ENCODE peak calls at places on chromosomes 12 and 14, in seven cellular contexts. M, Z, P, F, Q, K and B are unnamed samples. For H3K9me3 and H3K4me1, the result is how much of the 10 kb centered on the place peaks cover.

GRCh38 chr12:4039927-4040326 is 166.7 kb upstream of the PARP11 start:
- DNase-seq in M (no peak), P (no peak), K (no peak), Z (no peak), F (no peak), Q (no peak), B (no peak)

GRCh38 chr12:2963760-2964292 is 4.6 kb downstream of the TEAD4 start:
- DNase-seq in M (peak), P (peak), Q (no peak), Z (no peak), F (no peak), K (no peak), B (peak)

GRCh38 chr14:20487402-20487742 is 18.0 kb upstream of the RNASE10 start:
- DNase-seq in Z (no peak), P (no peak), Q (no peak), K (no peak), M (no peak), F (no peak), B (no peak)

GRCh38 chr12:13851828-13852227 is 129.6 kb downstream of the GRIN2B start:
- DNase-seq in Z (no peak), M (peak), F (peak), K (no peak), Q (no peak), P (no peak), B (no peak)

GRCh38 chr14:101960225-101960624 is 4.1 kb upstream of the DYNC1H1 start:
- DNase-seq in F (no peak), M (no peak), Q (peak), P (no peak), Z (no peak), K (no peak), B (no peak)

GRCh38 chr12:52903285-52903854 is 1.5 kb downstream of the KRT8 start:
- DNase-seq in Z (peak), M (peak), Q (peak), K (peak), P (peak), F (peak), B (peak)

GRCh38 chr14:21068521-21069387 is 1.4 kb upstream of the ARHGEF40 start:
- DNase-seq in F (peak), K (no peak), Q (no peak), P (peak), Z (peak), M (no peak), B (peak)

GRCh38 chr12:92597997-92598396 is 104.8 kb upstream of the PLEKHG7 start:
- DNase-seq in Z (no peak), P (no peak), F (peak), M (no peak), K (peak), Q (no peak), B (no peak)

GRCh38 chr12:29051221-29051620 is 97.9 kb upstream of the FAR2 start:
- DNase-seq in K (no peak), Q (no peak), F (no peak), P (no peak), M (no peak), Z (no peak), B (no peak)

GRCh38 chr14:77991128-77991772 is 178.9 kb upstream of the NRXN3 start:
- DNase-seq in M (no peak), Z (no peak), Q (no peak), P (no peak), F (peak), K (no peak), B (no peak)

GRCh38 chr14:36068777-36069534 is 107.6 kb downstream of the PTCSC3 start:
- DNase-seq in K (peak), Z (no peak), M (no peak), Q (no peak), P (no peak), F (peak), B (no peak)

GRCh38 chr14:36067428-36068187 is 108.9 kb downstream of the PTCSC3 start:
- DNase-seq in Z (no peak), P (no peak), M (no peak), F (no peak), Q (no peak), K (no peak), B (no peak)

GRCh38 chr14:36069535-36069900 is 107.0 kb downstream of the PTCSC3 start:
- DNase-seq in F (peak), K (peak), Q (no peak), Z (peak), P (no peak), M (peak), B (no peak)

GRCh38 chr14:36066636-36067035 is 109.9 kb downstream of the PTCSC3 start:
- DNase-seq in M (no peak), P (no peak), K (peak), Z (no peak), F (no peak), Q (no peak), B (no peak)

GRCh38 chr14:36070056-36071043 is 106.2 kb downstream of the PTCSC3 start:
- DNase-seq in K (peak), Q (peak), P (peak), F (peak), M (peak), Z (peak), B (peak)
- H3K27ac ChIP-seq in K (peak), Q (no peak), P (no peak), F (no peak), M (no peak), Z (no peak), B (no peak)

GRCh38 chr14:85532981-85533820 is 3.3 kb downstream of the FLRT2 start:
- DNase-seq in Q (peak), M (no peak), Z (peak), K (peak), F (peak), P (peak), B (peak)
- H3K9me3 ChIP-seq in Q (under half), M (under half), Z (under half), K (under half), F (under half), P (under half), B (under half)

DNA sequence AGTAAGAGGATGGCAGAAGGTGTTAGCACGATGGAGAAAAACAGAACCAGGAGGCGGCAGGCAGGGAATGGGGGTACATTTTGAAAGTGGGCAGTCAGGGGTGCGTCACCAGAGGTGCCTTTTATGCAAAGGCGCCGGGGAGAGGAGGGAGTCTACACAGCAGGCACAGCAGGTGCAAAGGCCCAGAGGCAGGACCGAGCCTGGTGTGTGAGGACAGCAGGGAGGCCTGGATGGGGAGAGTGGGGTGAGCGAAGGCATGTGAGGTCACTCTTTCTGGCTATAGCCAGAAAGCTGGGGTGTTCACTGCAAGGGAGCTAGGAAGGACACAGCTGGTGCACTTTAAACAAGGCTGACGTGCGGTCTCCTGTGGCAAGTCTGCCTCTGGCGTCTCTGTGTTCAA is 65.0 kb downstream of the NCOR2 start:
- DNase-seq in Q (no peak), Z (no peak), F (no peak), M (no peak), P (peak), K (no peak), B (peak)
- H3K4me1 ChIP-seq in Q (under half), Z (half or more), F (under half), M (under half), P (half or more), K (half or more), B (under half)

GRCh38 chr12:132446535-132447326 is 43.2 kb upstream of the FBRSL1 start:
- DNase-seq in Q (no peak), Z (no peak), K (no peak), M (no peak), F (no peak), P (no peak), B (peak)
- H3K27ac ChIP-seq in Q (no peak), Z (peak), K (peak), M (no peak), F (peak), P (no peak), B (no peak)

DNA sequence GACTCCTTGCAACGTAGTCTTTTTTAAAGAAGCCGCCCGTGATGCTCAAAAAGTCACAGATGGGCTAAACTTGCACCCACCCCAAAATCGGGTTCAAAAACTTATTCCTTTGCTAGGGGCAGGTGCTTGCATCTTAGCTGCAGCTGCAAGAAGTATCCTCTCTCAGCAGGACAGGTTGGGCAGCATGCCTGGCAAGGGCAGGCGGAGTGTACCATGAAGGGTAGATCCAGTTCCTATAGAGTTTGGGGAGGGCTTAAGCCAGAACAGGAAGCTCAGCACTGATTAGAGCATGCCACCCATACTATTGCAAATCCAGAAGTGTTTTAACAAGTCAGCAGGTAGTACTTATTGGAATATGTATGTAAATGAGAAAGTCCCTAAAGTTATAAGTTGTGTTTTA is 48.7 kb downstream of the CPM start:
- DNase-seq in F (no peak), M (no peak), K (no peak), Q (no peak), Z (no peak), P (no peak), B (no peak)
- H3K9me3 ChIP-seq in F (under half), M (under half), K (under half), Q (under half), Z (under half), P (under half), B (under half)

GRCh38 chr14:97943619-97944018 is 1146.4 kb downstream of the VRK1 start:
- DNase-seq in Q (no peak), P (no peak), M (no peak), K (no peak), F (no peak), Z (no peak), B (no peak)
- H3K4me1 ChIP-seq in Q (under half), P (under half), M (under half), K (under half), F (under half), Z (under half), B (under half)

GRCh38 chr14:93104961-93105360 is 10.8 kb downstream of the ITPK1 start:
- DNase-seq in P (no peak), F (no peak), K (no peak), Q (no peak), M (no peak), Z (no peak), B (no peak)

GRCh38 chr14:93100570-93100969 is 15.2 kb downstream of the ITPK1 start:
- DNase-seq in K (no peak), Q (no peak), F (no peak), Z (no peak), M (no peak), P (no peak), B (no peak)

GRCh38 chr14:93102141-93102540 is 13.6 kb downstream of the ITPK1 start:
- DNase-seq in F (no peak), Q (no peak), K (no peak), P (no peak), Z (no peak), M (no peak), B (no peak)

GRCh38 chr14:93105362-93105761 is 10.4 kb downstream of the ITPK1 start:
- DNase-seq in K (peak), Z (peak), F (no peak), P (no peak), M (no peak), Q (peak), B (peak)

DNA sequence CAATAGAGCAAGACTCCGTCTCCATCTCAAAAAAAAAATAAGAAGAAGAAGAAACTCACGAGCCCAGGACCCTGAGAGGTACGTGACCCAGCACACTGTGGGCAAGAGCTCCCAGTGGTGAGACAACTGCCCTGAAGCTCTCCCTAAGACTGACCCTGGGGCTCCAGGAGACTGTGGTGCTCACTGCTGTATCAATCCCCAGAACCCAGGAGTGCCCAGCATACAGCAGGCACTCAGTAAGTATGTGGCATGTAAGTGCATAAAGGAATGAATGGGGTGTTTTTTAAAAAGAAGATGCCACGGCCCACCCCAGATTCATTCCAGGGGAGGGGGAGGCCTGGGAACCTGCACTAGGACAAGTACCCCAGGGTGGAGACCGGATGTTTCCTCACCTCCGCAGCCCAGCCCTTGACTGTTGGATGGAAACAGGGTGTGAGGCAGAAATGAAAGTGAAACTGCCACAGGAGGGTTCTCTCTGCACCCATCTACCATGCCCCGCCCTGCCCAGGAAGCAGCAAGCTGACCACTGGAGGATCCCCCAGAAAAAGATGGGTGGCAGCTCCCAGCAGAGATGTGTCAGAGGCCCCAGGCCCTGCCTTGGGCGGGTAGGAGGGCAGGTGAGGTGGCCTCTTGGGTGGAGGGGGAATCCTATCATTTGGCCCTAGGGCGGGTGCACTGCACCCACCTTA is 12.2 kb downstream of the ITPK1 start:
- DNase-seq in K (peak), M (no peak), Z (peak), P (no peak), F (no peak), Q (peak), B (no peak)
- H3K27ac ChIP-seq in K (no peak), M (no peak), Z (peak), P (no peak), F (no peak), Q (no peak), B (no peak)

DNA sequence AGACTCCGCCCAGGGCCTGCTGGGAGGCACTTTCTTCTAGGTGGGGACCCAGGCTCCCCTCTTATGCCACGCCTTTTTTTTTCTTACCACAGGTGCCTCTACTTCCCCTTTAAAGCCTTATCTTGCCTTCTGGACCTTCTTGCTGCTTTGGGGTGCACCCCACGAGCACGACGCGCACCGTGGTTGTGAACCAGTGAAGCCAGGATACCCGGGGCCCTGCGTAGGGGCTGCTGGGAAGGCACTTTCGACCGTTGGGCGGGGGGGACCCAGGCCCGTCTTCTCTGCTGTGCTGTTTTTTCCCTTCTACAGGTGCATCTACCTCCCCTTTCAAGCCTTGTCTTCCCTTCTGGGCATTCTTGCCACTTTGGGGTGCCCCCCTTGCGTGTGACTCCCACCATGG is 305.4 kb downstream of the ALG10 start:
- DNase-seq in P (no peak), F (no peak), K (no peak), Q (no peak), M (no peak), Z (no peak), B (no peak)
- H3K9me3 ChIP-seq in P (under half), F (under half), K (half or more), Q (under half), M (half or more), Z (under half), B (under half)

DNA sequence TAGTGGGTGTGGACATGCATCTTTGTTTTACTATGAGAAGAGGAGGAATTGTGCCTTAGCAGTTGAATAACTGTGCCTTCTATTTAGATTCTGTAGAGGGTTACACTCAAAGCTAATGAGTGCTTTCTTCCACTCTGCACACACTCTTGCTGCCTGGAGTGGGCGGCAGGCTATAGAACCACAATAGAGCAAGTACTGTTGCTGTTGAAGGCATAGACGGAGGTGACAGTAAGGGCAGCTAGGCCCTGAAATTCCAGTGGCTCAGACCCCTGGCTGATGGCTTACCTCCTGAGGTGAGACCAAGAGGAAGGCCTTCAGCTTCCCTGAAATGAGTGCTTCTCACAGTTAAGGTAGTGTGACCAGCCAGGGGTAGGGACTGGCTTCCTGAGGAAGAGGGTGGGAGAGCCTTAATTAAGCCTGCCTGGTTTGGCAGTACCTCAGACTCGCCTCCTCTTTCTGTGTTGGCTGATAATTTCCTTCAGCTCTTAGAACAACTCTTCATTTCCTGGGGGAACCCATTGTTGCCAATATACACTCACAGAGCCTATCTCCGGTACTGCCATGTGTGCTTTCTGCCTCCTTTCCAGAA is 24.7 kb downstream of the SUSD6 start:
- DNase-seq in F (no peak), Z (no peak), Q (no peak), K (no peak), P (no peak), M (no peak), B (no peak)
- H3K4me1 ChIP-seq in F (under half), Z (half or more), Q (half or more), K (half or more), P (half or more), M (under half), B (under half)